ENCODE peak calls at places on chromosome 19, in seven cellular contexts. L, W, F, P, C, S and U are unnamed samples.

GRCh38 chr19:3324405-3324856 is 42.0 kb upstream of the NFIC start:
- DNase-seq in W (no peak), L (peak), F (peak), S (peak), C (peak), P (peak), U (peak)

GRCh38 chr19:21483589-21484170 is 21.7 kb upstream of the ZNF429 start:
- DNase-seq in C (no peak), P (peak), L (peak), F (peak), S (peak), W (no peak), U (peak)

GRCh38 chr19:36182612-36183454 is 30.6 kb upstream of the COX7A1 start:
- DNase-seq in F (no peak), L (no peak), W (peak), S (no peak), P (peak), C (no peak), U (no peak)

GRCh38 chr19:34686455-34686854 is 9.0 kb downstream of the ZNF302 start:
- DNase-seq in P (no peak), C (no peak), L (no peak), S (no peak), W (no peak), F (no peak), U (no peak)

GRCh38 chr19:52691215-52691610 is 43.6 kb downstream of the ZNF611 start:
- DNase-seq in F (no peak), S (no peak), W (no peak), L (peak), P (no peak), C (no peak), U (no peak)

GRCh38 chr19:48413879-48414623 is 20.6 kb downstream of the GRIN2D start:
- DNase-seq in L (no peak), P (no peak), C (no peak), F (no peak), W (no peak), S (no peak), U (no peak)

GRCh38 chr19:31232871-31233270 is 116.4 kb downstream of the TSHZ3 start:
- DNase-seq in F (no peak), S (no peak), P (peak), C (peak), W (peak), L (no peak), U (no peak)

GRCh38 chr19:44260343-44260681 is 626 bp downstream of the ZNF233 start:
- DNase-seq in S (no peak), W (no peak), C (no peak), L (no peak), F (no peak), P (no peak), U (no peak)

GRCh38 chr19:21221653-21222052 is 79.8 kb downstream of the ZNF431 start:
- DNase-seq in S (no peak), W (no peak), L (no peak), F (no peak), P (no peak), C (no peak), U (no peak)

GRCh38 chr19:33256266-33256665 is 30.6 kb upstream of the SLC7A10 start:
- DNase-seq in L (no peak), F (no peak), W (no peak), P (no peak), S (no peak), C (no peak), U (no peak)

GRCh38 chr19:33248104-33248503 is 22.5 kb upstream of the SLC7A10 start:
- DNase-seq in S (no peak), W (no peak), C (no peak), P (no peak), F (no peak), L (no peak), U (no peak)

GRCh38 chr19:36061367-36061766 is 6.7 kb downstream of the WDR62 start:
- DNase-seq in F (no peak), L (no peak), P (no peak), W (no peak), C (no peak), S (no peak), U (no peak)

DNA sequence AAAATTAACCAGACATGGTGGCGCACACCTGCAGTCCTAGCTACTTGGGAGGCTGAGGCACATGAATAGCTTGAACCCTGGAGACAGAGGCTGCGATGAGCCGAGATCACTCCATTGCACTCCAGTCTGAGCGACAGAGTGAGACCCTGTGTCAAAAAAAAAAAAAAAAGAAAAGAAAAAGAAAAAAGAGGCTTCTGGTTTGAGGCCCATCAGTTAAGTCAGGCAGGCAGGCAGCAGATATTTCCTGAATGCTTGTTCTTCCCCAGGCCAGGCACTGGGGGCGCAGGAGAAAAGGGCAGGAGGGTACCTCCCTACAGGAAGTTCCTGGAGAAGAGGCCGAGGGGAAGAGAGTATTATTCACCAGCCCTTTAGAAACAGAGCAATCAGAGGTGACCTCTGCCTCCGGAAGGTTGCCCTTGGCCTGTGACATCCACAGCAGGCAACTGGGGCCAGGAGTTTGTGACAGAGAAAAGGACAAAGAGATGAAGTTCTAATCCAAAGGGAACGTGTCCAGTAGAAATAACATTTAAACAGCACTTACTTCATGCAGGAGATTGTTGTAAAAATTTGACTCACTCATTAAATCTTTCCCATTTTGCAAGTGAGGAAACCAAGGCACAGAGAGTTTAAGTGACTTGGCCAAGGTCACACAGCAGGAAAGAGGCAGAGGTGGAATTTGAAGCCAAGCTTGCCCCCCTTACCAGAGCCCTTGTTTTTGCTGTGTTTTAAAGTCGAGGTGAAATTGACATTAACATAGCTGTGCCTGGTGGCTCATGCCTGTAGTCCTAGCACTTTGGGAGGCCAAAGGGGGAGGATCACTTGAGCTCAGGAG is 4.3 kb upstream of the RLN3 start:
- DNase-seq in P (peak), W (peak), L (peak), C (peak), S (no peak), F (no peak), U (no peak)
- TF ChIP-seq CTCF in P (peak), W (peak), L (peak), C (peak), S (no peak), F (peak), U (no peak)

GRCh38 chr19:50008532-50008931 is 16.6 kb downstream of the VRK3 start:
- DNase-seq in C (no peak), W (no peak), L (peak), P (no peak), S (no peak), F (no peak), U (no peak)
- TF ChIP-seq CTCF in C (no peak), W (peak), L (no peak), P (peak), S (no peak), F (no peak), U (no peak)

DNA sequence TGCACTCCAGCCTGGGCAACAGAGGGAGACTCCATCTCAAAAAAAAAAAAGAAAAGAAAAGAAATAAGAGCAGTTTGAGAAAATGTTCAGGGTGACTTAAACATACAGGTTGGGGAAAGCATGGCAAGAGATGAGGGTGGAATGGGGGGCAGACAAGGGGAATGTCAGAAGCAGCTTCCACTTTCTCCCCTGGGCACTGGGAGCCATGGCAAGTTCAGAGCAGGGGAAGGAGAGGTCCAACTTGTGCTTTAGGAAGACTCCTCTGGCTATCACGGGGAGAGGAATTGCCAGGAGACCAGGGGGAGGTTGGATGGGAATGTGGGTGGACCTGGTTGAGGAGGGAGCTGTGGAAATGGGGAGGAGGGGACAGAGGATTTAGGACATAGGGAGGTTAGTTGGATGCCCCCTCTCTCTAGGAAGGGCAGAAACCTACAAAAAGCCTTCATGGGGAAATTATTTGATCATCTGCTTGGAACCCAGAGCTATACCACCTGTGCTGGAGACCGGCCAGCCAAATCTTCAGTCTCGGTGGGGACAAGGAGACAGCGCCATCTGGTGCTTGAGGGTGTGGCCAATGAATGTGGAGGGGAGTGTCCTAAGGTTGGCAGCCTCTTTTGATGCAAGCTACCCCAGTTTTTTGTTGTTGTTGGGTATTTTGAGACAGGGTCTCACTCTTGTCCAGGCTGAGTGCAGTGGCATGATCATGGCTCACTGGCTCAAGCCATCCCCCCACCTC is 7.3 kb upstream of the STRN4 start:
- DNase-seq in C (peak), F (no peak), S (peak), P (peak), L (peak), W (no peak), U (peak)
- TF ChIP-seq CTCF in C (no peak), F (peak), S (peak), P (peak), L (no peak), W (peak), U (peak)

DNA sequence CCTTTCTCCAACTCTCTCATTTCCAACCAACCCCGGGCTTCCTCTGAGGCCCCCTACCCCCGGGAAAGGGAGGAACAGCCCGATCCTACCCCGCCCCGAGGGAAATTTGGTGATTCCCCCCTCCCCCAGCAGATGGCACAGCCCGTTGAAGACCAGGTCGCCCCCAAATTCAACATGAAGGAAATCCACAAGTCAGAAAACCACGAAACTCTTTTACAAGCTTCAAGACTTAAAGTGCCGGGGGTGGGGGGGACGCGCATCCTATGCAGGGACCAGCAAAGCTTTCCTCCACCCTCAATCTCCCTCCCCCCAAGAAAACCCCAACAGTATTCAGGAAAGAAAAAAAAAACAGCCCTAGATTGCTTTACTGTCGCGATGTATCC is 1.8 kb downstream of the TCF3 start:
- DNase-seq in S (peak), L (no peak), C (no peak), P (peak), F (no peak), W (peak), U (no peak)
- TF ChIP-seq CTCF in S (no peak), L (no peak), C (no peak), P (no peak), F (no peak), W (peak), U (no peak)

DNA sequence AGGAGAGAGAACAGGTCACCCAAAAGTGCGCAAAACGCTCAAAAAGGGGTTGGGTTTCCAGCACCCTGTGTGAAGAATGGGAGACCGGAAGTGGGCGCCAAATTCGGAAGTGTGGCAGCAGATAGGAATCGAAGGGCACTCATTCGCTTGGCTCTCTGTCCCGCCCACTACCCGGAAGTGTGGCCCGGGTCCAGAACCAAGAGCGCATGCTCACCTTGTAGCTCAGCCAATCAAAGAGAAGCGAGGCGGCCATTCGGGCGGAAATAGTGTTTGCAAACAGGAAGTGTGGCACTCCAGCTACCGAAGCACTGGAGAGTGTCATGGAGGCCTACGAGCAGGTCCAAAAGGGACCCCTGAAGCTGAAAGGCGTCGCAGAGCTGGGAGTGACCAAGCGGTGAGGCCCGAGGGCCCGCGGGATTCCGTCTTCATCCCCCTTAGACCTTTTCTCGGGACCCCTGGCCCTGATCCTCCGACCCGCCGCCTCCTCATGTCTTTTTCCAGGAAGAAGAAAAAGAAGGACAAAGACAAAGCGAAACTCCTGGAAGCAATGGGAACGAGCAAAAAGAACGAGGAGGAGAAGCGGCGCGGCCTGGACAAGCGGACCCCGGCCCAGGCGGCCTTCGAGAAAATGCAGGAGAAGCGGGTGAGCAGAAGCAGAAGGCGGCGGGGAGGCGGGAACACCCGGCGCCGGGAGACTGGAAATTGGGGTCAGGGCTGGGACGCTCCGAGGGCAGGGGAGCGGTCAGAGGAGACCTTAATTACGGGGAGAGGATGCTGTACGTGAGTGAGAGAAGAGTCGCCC is at the start of gene FAM32A:
- DNase-seq in W (peak), F (peak), P (peak), L (peak), S (peak), C (peak), U (peak)
- TF ChIP-seq CTCF in W (peak), F (no peak), P (no peak), L (no peak), S (peak), C (no peak), U (no peak)

GRCh38 chr19:54477650-54478049 is 4.6 kb upstream of the CDC42EP5 start:
- DNase-seq in W (no peak), S (no peak), F (no peak), C (no peak), L (no peak), P (no peak), U (no peak)
- TF ChIP-seq CTCF in W (no peak), S (no peak), F (no peak), C (no peak), L (no peak), P (no peak), U (no peak)

GRCh38 chr19:45469835-45470146 is 2.0 kb downstream of the FOSB start:
- DNase-seq in S (no peak), C (peak), P (no peak), F (no peak), W (peak), L (no peak), U (no peak)

GRCh38 chr19:45468159-45468651 is 409 bp downstream of the FOSB start:
- DNase-seq in S (peak), C (peak), W (no peak), L (no peak), P (peak), F (peak), U (peak)

GRCh38 chr19:45468803-45469131 is 971 bp downstream of the FOSB start:
- DNase-seq in P (no peak), C (no peak), F (no peak), S (no peak), L (no peak), W (no peak), U (no peak)

GRCh38 chr19:45470147-45471081 is 2.6 kb downstream of the FOSB start:
- DNase-seq in S (peak), P (peak), F (no peak), L (no peak), C (peak), W (peak), U (peak)

DNA sequence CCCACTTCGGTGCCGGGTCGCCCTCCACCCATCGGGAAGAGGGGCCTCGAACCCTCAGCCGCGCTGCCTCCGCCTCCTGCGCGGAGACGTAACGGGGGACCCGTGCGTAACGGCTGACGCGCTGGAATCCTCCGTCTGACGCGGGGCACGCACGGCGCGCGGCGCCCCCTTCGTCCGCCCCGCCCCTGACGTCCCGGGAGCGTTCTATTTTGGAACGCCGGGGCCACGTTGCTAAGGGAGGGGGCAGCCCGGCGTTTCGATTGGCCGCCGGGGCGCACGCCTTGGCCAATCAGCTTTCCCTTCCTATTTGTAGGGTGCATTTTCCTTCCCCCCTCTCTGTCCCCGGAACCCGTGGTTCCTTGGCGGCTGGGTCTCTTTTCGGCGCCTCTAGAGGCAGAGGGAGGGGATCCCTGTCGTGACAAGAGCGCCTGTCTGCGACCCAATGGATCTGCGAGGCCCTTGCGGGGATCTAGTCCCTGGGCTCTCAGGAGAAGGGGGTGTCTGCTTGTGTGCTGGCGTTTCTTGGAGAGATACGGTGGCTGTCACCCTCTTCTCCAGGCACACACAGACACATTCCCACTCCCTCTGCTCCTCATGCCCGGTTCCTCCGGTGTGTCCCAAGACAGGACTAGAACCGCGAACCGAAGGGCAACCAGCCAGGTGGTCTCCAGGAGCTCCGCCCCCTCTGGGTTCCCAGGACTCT is 1.5 kb downstream of the FOSB start:
- DNase-seq in L (peak), F (peak), C (peak), P (peak), S (peak), W (peak), U (peak)
- TF ChIP-seq CTCF in L (no peak), F (no peak), C (no peak), P (no peak), S (no peak), W (no peak), U (no peak)

DNA sequence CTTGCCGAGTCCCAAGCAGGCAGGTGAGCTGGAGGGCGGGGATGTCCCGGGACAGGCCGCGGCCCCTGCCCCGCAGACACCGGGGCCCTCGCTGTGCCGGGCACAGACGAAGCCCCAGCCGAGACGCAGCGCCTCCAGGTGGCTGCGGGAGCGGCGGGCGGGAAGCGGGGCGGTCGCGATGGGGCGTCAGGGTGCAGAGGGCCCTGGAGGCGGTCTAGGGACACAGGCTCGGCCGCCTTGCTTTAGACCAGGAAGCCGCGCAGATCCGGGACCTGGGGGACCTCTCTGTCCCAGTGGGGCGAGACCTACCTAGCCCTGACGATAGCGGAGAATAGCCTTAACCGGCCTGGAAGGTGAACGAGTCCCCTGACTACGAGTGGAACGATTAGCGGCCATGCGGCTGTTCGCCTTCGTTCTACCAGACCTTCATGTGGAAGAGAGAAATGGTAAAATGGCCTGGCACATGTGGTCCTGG is 4.2 kb upstream of the ZNF564 start:
- DNase-seq in S (no peak), W (no peak), F (no peak), C (no peak), P (no peak), L (no peak), U (no peak)
- TF ChIP-seq CTCF in S (no peak), W (no peak), F (no peak), C (no peak), P (peak), L (no peak), U (no peak)